ENCODE peak calls at places on chromosomes 13 and 19, in ten cellular contexts. R is thyroid gland, L is psoas muscle, B is thoracic aorta, E is tibial artery, Y is Peyer's patch, G is left ventricle myocardium inferior, Q is dorsolateral prefrontal cortex, Z is HepG2, P is aorta. F is an unnamed sample. For H3K27me3, the result is how much of the 10 kb centered on the place peaks cover.

GRCh38 chr19:32622002-32622401 is 41.0 kb downstream of the PDCD5 start:
- DNase-seq in G (no peak), E (no peak), Q (no peak), R (no peak), P (no peak), L (no peak), B (no peak), Y (no peak), Z (no peak), F (no peak)

GRCh38 chr13:27379694-27380596 is 44.5 kb upstream of the GTF3A start:
- DNase-seq in Z (peak), G (peak), B (no peak), E (peak), Y (peak), P (peak), L (peak), Q (peak), R (peak), F (no peak)

GRCh38 chr19:38224014-38224862 is at the start of gene DPF1:
- DNase-seq in R (no peak), Z (peak), Q (peak), L (peak), E (no peak), G (peak), B (no peak), Y (no peak), P (no peak), F (no peak)

GRCh38 chr13:42660367-42660965 is 86.5 kb downstream of the TNFSF11 start:
- DNase-seq in B (no peak), L (no peak), Q (no peak), G (no peak), P (no peak), Y (no peak), E (no peak), R (no peak), Z (no peak), F (no peak)

GRCh38 chr13:98484289-98485219 is 92.4 kb downstream of the STK24 start:
- DNase-seq in R (peak), Q (no peak), L (peak), Y (peak), E (peak), B (peak), Z (peak), G (peak), P (peak), F (peak)

GRCh38 chr13:53250272-53250875 is 221.8 kb downstream of the OLFM4 start:
- DNase-seq in L (no peak), R (peak), Z (peak), Y (no peak), Q (no peak), G (no peak), B (no peak), E (no peak), P (no peak), F (no peak)

GRCh38 chr13:27487776-27488175 is 37.4 kb upstream of the MTIF3 start:
- DNase-seq in R (no peak), Z (no peak), L (no peak), E (no peak), B (no peak), G (no peak), Q (no peak), Y (no peak), P (no peak), F (no peak)

GRCh38 chr13:49064459-49064858 is 88.7 kb downstream of the FNDC3A start:
- DNase-seq in B (no peak), Y (no peak), E (no peak), Z (no peak), G (no peak), L (no peak), P (no peak), R (no peak), Q (no peak), F (no peak)

GRCh38 chr19:33390120-33390907 is 16.8 kb downstream of the CEBPG start:
- DNase-seq in Y (peak), P (peak), L (peak), Z (no peak), B (no peak), G (peak), E (peak), R (peak), Q (no peak), F (no peak)

GRCh38 chr19:45130888-45131615 is 29.7 kb downstream of the NKPD1 start:
- DNase-seq in B (no peak), G (no peak), L (no peak), E (no peak), Y (peak), P (no peak), Q (peak), R (no peak), Z (peak), F (no peak)

GRCh38 chr13:35794734-35795389 is 318.4 kb upstream of the MAB21L1 start:
- DNase-seq in Z (no peak), L (no peak), G (no peak), Y (no peak), R (no peak), P (no peak), Q (no peak), B (no peak), E (no peak), F (no peak)

GRCh38 chr13:51519839-51520238 is 64.4 kb upstream of the WDFY2 start:
- DNase-seq in R (no peak), B (no peak), Z (peak), E (no peak), Y (no peak), L (no peak), Q (no peak), G (no peak), P (no peak), F (no peak)

GRCh38 chr19:14375582-14376291 is 5.5 kb upstream of the ADGRE5 start:
- DNase-seq in Q (no peak), P (no peak), Y (peak), G (peak), B (no peak), E (peak), L (peak), Z (no peak), R (no peak), F (peak)

GRCh38 chr19:41714598-41714997 is 6.2 kb downstream of the CEACAM5 start:
- DNase-seq in G (no peak), Z (no peak), Y (peak), B (no peak), R (no peak), P (no peak), Q (no peak), L (no peak), E (no peak), F (no peak)

GRCh38 chr19:41720103-41720502 is 11.7 kb downstream of the CEACAM5 start:
- DNase-seq in P (no peak), B (no peak), R (no peak), Q (no peak), L (no peak), Y (no peak), G (no peak), E (no peak), Z (no peak), F (no peak)

DNA sequence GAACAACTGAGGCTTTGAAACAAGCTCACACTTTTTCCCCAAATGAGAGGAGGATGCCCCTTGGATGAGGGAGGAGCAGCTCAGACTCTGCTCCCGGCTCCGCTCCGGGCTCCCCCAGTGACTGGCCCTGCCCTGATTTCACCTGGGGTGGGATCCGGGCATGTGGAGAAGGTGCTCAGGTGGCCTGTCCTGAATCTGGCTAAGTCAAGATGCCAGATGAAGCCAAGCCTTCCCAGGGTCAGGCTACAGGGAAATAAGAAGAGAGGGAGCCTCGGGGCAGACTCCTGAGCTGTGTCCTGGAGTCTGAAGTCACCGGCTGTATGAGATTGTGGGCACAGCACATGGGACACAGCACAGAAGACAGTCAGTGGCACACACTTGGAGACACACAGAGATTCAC is 10.3 kb downstream of the CEACAM5 start:
- DNase-seq in G (no peak), R (no peak), P (no peak), E (no peak), Y (no peak), Z (no peak), B (no peak), L (no peak), Q (no peak), F (no peak)
- H3K27me3 ChIP-seq in G (half or more), R (under half), P (under half), E (under half), Y (under half), Z (under half), B (under half), L (under half), Q (under half), F (under half)

GRCh38 chr13:79830426-79830825 is 349.5 kb downstream of the NDFIP2 start:
- DNase-seq in Q (no peak), P (no peak), G (no peak), R (no peak), B (no peak), L (no peak), Y (no peak), E (no peak), Z (no peak), F (no peak)

GRCh38 chr13:79829880-79830279 is 348.9 kb downstream of the NDFIP2 start:
- DNase-seq in B (no peak), Q (no peak), Y (no peak), E (no peak), Z (no peak), P (no peak), L (no peak), G (no peak), R (no peak), F (no peak)

GRCh38 chr13:79833972-79834371 is 353.0 kb downstream of the NDFIP2 start:
- DNase-seq in R (no peak), B (no peak), Y (no peak), Z (no peak), G (no peak), L (no peak), P (no peak), Q (no peak), E (no peak), F (no peak)

GRCh38 chr13:79831556-79831955 is 350.6 kb downstream of the NDFIP2 start:
- DNase-seq in Z (no peak), Q (no peak), E (no peak), L (no peak), R (no peak), B (no peak), Y (no peak), P (no peak), G (no peak), F (no peak)

GRCh38 chr13:79830945-79831344 is 350.0 kb downstream of the NDFIP2 start:
- DNase-seq in Q (no peak), R (no peak), P (no peak), B (no peak), Z (no peak), L (no peak), Y (no peak), G (no peak), E (no peak), F (no peak)
- H3K27me3 ChIP-seq in Q (under half), R (under half), P (under half), B (under half), Z (under half), L (under half), Y (under half), G (under half), E (under half), F (under half)

GRCh38 chr19:1520203-1520780 is 3.6 kb upstream of the PLK5 start:
- DNase-seq in L (no peak), B (no peak), R (no peak), P (no peak), Q (no peak), Y (no peak), Z (no peak), G (no peak), E (no peak), F (no peak)

GRCh38 chr19:1523412-1524205 is at the start of gene PLK5:
- DNase-seq in E (no peak), Z (no peak), G (no peak), R (no peak), P (no peak), L (no peak), B (no peak), Y (no peak), Q (no peak), F (no peak)

GRCh38 chr19:1522838-1523237 is 1.0 kb upstream of the PLK5 start:
- DNase-seq in G (no peak), Y (no peak), L (no peak), Q (no peak), P (no peak), R (no peak), E (no peak), B (no peak), Z (no peak), F (no peak)

GRCh38 chr19:1521636-1522035 is 2.2 kb upstream of the PLK5 start:
- DNase-seq in Q (peak), G (peak), P (no peak), R (no peak), Y (no peak), B (no peak), E (no peak), L (no peak), Z (no peak), F (no peak)

GRCh38 chr19:1522061-1522460 is 1.8 kb upstream of the PLK5 start:
- DNase-seq in Z (no peak), Q (no peak), L (no peak), E (no peak), G (no peak), R (no peak), Y (no peak), P (no peak), B (no peak), F (no peak)
- H3K27me3 ChIP-seq in Z (half or more), Q (under half), L (under half), E (half or more), G (half or more), R (under half), Y (under half), P (under half), B (under half), F (half or more)

GRCh38 chr13:109985871-109986270 is 199.5 kb upstream of the IRS2 start:
- DNase-seq in R (no peak), B (no peak), Z (no peak), Q (no peak), E (no peak), G (no peak), L (no peak), Y (no peak), P (no peak), F (no peak)

GRCh38 chr13:109986851-109987250 is 200.5 kb upstream of the IRS2 start:
- DNase-seq in Y (no peak), B (no peak), P (no peak), G (no peak), R (no peak), Z (no peak), E (no peak), Q (no peak), L (no peak), F (no peak)

GRCh38 chr13:109989155-109989554 is 202.8 kb upstream of the IRS2 start:
- DNase-seq in Y (no peak), R (no peak), Q (no peak), L (no peak), E (no peak), G (no peak), B (no peak), Z (no peak), P (no peak), F (no peak)

GRCh38 chr13:109989686-109990085 is 203.3 kb upstream of the IRS2 start:
- DNase-seq in B (no peak), Y (no peak), G (no peak), P (no peak), R (no peak), E (no peak), Z (no peak), L (no peak), Q (no peak), F (no peak)

GRCh38 chr13:109990296-109990695 is 203.9 kb upstream of the IRS2 start:
- DNase-seq in P (no peak), G (no peak), Z (no peak), Q (no peak), L (no peak), E (no peak), R (no peak), Y (no peak), B (no peak), F (no peak)
- H3K27me3 ChIP-seq in P (under half), G (under half), Z (under half), Q (under half), L (under half), E (under half), R (under half), Y (under half), B (under half), F (under half)

GRCh38 chr19:5289060-5289990 is 51.3 kb downstream of the PTPRS start:
- DNase-seq in Y (no peak), B (no peak), Q (no peak), E (no peak), L (no peak), P (no peak), R (no peak), G (no peak), Z (no peak), F (no peak)
- H3K27me3 ChIP-seq in Y (under half), B (under half), Q (under half), E (under half), L (under half), P (under half), R (under half), G (under half), Z (under half), F (half or more)

DNA sequence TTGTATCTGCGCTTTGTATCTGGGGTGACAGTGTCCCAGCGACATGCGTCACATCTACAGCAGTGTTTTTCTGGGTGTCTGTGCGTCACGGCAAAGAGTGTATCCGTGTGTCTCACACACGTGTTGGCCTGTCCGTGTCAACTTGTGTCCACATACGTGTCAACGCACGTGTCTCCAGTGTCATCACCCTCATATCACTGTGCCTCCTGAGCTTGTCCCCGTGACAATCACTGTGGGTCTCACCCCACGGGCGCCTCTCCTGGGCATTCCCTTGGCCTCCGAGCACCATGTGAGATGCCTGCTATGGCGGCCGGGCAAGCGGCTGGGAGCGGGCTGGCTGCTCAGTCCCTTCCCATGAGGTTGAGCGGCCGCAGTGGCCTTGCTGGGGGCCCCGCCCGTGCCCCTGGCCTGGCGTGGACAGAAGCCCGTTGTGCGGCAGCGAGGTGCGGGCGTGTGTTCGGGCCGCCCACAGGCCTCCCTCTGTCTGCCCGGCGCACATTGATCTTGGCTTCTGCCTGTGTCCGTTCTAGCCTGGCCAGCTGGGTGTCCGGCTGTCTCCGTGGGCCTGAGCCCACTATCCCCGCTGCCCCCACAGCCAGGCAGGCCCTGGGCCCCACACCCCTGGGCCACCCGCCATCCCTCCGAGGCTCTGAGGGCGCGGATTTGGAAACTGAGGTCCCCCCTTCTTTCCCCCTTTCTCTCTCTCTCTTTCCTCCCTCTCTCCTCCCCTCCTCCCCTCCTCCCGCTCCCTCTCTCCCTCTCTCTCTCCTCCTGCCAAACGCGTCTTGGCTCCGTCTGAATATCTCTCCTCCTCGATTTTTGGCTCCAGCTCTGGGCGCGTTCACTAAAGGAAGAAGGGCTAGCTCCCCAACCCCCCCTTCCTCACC is 6.5 kb downstream of the NFIX start:
- DNase-seq in P (peak), Y (no peak), Z (no peak), Q (peak), R (peak), B (peak), E (peak), L (peak), G (peak), F (no peak)
- H3K27me3 ChIP-seq in P (under half), Y (under half), Z (under half), Q (under half), R (under half), B (under half), E (under half), L (under half), G (under half), F (under half)

GRCh38 chr13:111399334-111399733 is 78.9 kb downstream of the TEX29 start:
- DNase-seq in P (peak), Q (peak), G (no peak), E (peak), L (no peak), Y (peak), Z (no peak), R (no peak), B (no peak), F (peak)

GRCh38 chr13:111399776-111400505 is 79.5 kb downstream of the TEX29 start:
- DNase-seq in G (no peak), E (peak), L (no peak), P (peak), B (no peak), Q (peak), Y (peak), R (no peak), Z (no peak), F (peak)

GRCh38 chr13:111398196-111398595 is 77.8 kb downstream of the TEX29 start:
- DNase-seq in Z (no peak), E (peak), L (no peak), R (no peak), Q (peak), B (no peak), P (peak), G (no peak), Y (no peak), F (peak)

GRCh38 chr13:111397202-111397880 is 76.9 kb downstream of the TEX29 start:
- DNase-seq in P (peak), L (no peak), E (peak), R (no peak), B (no peak), Y (peak), Z (no peak), Q (peak), G (no peak), F (peak)

DNA sequence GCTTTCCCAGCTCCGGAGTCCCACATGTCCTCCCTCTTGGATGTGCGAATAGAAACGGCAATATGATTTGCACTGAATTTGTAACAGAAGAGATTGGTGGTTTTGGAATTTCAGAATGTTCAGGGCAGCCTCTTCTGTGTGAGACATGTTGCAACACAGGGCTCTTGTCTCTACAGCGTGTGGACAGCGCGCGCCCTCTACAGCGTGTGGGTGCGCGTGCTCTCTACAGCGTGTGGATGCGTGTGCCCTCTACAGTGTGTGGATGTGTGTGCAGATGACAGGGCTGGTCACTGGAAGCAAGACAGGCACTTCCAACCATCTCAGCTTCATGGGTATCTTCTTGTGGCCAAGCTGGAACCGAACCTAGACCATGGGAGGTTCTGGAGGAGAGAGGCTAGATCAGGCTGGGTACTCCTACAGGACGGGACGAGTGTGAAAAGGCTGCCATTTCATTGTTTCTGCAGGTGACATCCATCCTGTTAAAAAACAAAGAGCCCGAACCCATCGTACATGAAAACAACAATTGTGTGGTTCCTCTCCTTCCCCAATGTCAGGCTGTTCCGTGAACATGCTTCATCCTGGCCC is 78.4 kb downstream of the TEX29 start:
- DNase-seq in G (no peak), B (no peak), L (no peak), R (no peak), P (peak), E (peak), Z (peak), Q (peak), Y (peak), F (peak)
- H3K27me3 ChIP-seq in G (half or more), B (under half), L (under half), R (under half), P (under half), E (under half), Z (half or more), Q (under half), Y (under half), F (under half)

DNA sequence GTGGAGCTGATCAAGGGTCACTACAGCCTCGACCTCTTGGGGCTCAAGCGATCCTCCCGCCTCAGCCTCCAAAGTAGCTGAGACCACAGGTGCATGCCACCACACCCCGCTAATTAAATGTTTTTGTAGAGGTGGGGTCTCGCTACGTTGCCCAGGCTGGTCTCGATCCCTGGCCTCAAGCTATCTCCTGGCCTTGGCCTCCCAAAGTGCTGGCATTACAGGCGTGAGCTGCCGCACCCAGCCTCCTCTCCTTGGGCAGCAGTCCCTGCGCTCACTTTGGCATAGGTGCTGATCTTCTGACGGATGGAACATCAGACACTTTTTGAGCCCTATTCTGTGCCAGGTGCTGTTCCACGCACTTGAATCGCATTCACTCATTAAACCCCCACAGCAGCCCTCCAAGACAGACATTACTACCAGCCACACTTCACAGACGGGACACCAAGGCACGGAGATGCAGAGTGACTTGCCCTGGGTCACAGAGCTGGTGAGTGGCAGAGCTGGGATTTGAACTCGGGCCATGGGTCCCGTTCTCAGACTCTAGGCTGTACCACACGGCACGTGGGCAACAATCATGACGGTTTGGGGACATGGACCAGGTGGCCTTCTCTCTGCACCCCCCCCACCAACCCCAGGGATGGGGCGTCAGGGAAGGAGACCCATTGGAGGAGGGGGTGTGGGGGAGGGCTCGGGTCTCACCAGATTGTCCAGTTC is 3.2 kb downstream of the MEIS3 start:
- DNase-seq in R (no peak), L (no peak), G (no peak), Y (no peak), Q (no peak), P (no peak), Z (no peak), E (no peak), B (no peak), F (no peak)
- H3K27me3 ChIP-seq in R (under half), L (under half), G (half or more), Y (under half), Q (under half), P (under half), Z (half or more), E (half or more), B (under half), F (under half)

F was measured in spleen.